ENCODE peak calls at places on chromosome 12, in eight cellular contexts. N, B, O, L, G, R, Y and H are unnamed samples.

GRCh38 chr12:116677202-116677651 is 60.6 kb downstream of the SPRING1 start:
- DNase-seq in Y (no peak), G (no peak), O (no peak), B (no peak), N (peak), R (no peak), L (no peak), H (no peak)

GRCh38 chr12:3293446-3294161 is 197.4 kb upstream of the PRMT8 start:
- DNase-seq in O (no peak), Y (no peak), G (peak), B (no peak), R (peak), N (no peak), L (no peak), H (no peak)

GRCh38 chr12:82529954-82530353 is 156.8 kb upstream of the TMTC2 start:
- DNase-seq in N (no peak), Y (no peak), O (no peak), G (no peak), R (no peak), B (no peak), L (no peak), H (no peak)

GRCh38 chr12:92898755-92899154 is 30.3 kb downstream of the EEA1 start:
- DNase-seq in L (no peak), N (no peak), R (peak), B (no peak), Y (no peak), O (no peak), G (peak), H (no peak)

GRCh38 chr12:3998968-3999792 is 126.0 kb upstream of the PARP11 start:
- DNase-seq in B (no peak), L (no peak), Y (no peak), N (no peak), O (no peak), R (peak), G (peak), H (no peak)

GRCh38 chr12:49533331-49533730 is 5.5 kb upstream of the KCNH3 start:
- DNase-seq in Y (no peak), O (no peak), G (no peak), B (no peak), L (peak), R (no peak), N (no peak), H (no peak)

GRCh38 chr12:116950628-116951325 is 40.0 kb downstream of the FBXW8 start:
- DNase-seq in R (no peak), O (no peak), B (no peak), G (no peak), N (no peak), L (no peak), Y (no peak), H (no peak)

GRCh38 chr12:124359671-124360581 is 65.0 kb downstream of the RFLNA start:
- DNase-seq in L (no peak), O (peak), R (no peak), B (no peak), G (no peak), Y (no peak), N (no peak), H (no peak)

GRCh38 chr12:123967121-123967586 is 5.5 kb downstream of the CCDC92 start:
- DNase-seq in N (no peak), G (no peak), R (peak), B (no peak), O (no peak), Y (no peak), L (no peak), H (no peak)

GRCh38 chr12:125249932-125250331 is 184.7 kb downstream of the AACS start:
- DNase-seq in R (no peak), O (no peak), G (no peak), N (no peak), B (no peak), Y (no peak), L (no peak), H (no peak)

GRCh38 chr12:12432373-12432772 is 75.5 kb downstream of the BORCS5 start:
- DNase-seq in B (peak), N (no peak), R (no peak), L (peak), O (no peak), G (peak), Y (no peak), H (no peak)

GRCh38 chr12:71252473-71252872 is 94.7 kb upstream of the TSPAN8 start:
- DNase-seq in L (no peak), Y (no peak), N (no peak), B (no peak), O (no peak), R (no peak), G (no peak), H (no peak)

GRCh38 chr12:42779186-42779859 is 189.8 kb upstream of the PRICKLE1 start:
- DNase-seq in O (no peak), N (no peak), G (peak), R (no peak), L (no peak), B (no peak), Y (no peak), H (no peak)

GRCh38 chr12:76010732-76011458 is 20.7 kb downstream of the PHLDA1 start:
- DNase-seq in L (no peak), Y (peak), R (no peak), B (peak), G (no peak), N (no peak), O (no peak), H (no peak)

GRCh38 chr12:52063081-52063985 is 6.4 kb upstream of the ATG101 start:
- DNase-seq in R (no peak), O (no peak), L (no peak), Y (no peak), G (no peak), N (no peak), B (no peak), H (no peak)

GRCh38 chr12:22477166-22477893 is 67.0 kb downstream of the C2CD5 start:
- DNase-seq in L (no peak), R (peak), O (no peak), G (peak), Y (no peak), B (no peak), N (no peak), H (no peak)

GRCh38 chr12:28089363-28089762 is 100.9 kb upstream of the CCDC91 start:
- DNase-seq in B (no peak), R (no peak), L (no peak), Y (no peak), G (peak), N (peak), O (peak), H (no peak)

GRCh38 chr12:131438874-131439273 is 272.0 kb upstream of the SFSWAP start:
- DNase-seq in O (no peak), Y (no peak), N (no peak), G (no peak), B (no peak), L (no peak), R (no peak), H (no peak)

GRCh38 chr12:77591959-77592358 is 238.7 kb upstream of the NAV3 start:
- DNase-seq in O (peak), L (peak), Y (peak), N (no peak), R (no peak), B (no peak), G (no peak), H (peak)

GRCh38 chr12:120744922-120745493 is 19.4 kb downstream of the ACADS start:
- DNase-seq in G (no peak), B (no peak), O (no peak), R (no peak), Y (no peak), L (no peak), N (no peak), H (no peak)

GRCh38 chr12:80400591-80400991 is 43.4 kb upstream of the PTPRQ start:
- DNase-seq in O (peak), N (no peak), L (no peak), Y (no peak), G (no peak), R (no peak), B (no peak), H (peak)

GRCh38 chr12:104219361-104219892 is 3.8 kb downstream of the TXNRD1 start:
- DNase-seq in O (no peak), N (peak), L (peak), B (peak), G (peak), R (peak), Y (peak), H (no peak)

GRCh38 chr12:61860439-61860838 is 399.8 kb upstream of the USP15 start:
- DNase-seq in L (no peak), O (no peak), G (no peak), B (no peak), N (no peak), Y (no peak), R (peak), H (no peak)

GRCh38 chr12:108337235-108338223 is 1.6 kb downstream of the CMKLR1 start:
- DNase-seq in B (no peak), R (no peak), L (no peak), G (peak), Y (no peak), O (peak), N (peak), H (no peak)